ENCODE peak calls at places on chromosomes 1 and 21, in nine cellular contexts. L is GM10248, T is NCI-H510A treated with DMSO at 0.1 percent for 48 hours, W is ovary, N is lung, M is retina, B is ACHN, V is T-cell, C is esophagus squamous epithelium. Z is an unnamed sample.

GRCh38 chr1:229894535-229894934 is 172.5 kb upstream of the GALNT2 start:
- DNase-seq in V (no peak), C (no peak), M (no peak), T (no peak), W (no peak), B (no peak), N (no peak), L (no peak), Z (no peak)

GRCh38 chr1:19128965-19129514 is 81.0 kb downstream of the UBR4 start:
- DNase-seq in C (no peak), W (no peak), L (no peak), N (no peak), B (no peak), V (no peak), M (no peak), T (no peak), Z (no peak)

GRCh38 chr1:202333861-202334260 is 7.9 kb downstream of the UBE2T start:
- DNase-seq in B (no peak), M (no peak), N (no peak), W (no peak), C (no peak), V (no peak), T (no peak), L (no peak), Z (no peak)

GRCh38 chr1:55192093-55192492 is 23.1 kb downstream of the USP24 start:
- DNase-seq in N (no peak), M (no peak), B (no peak), T (no peak), W (no peak), C (no peak), L (no peak), V (no peak), Z (no peak)

GRCh38 chr1:22930235-22930912 is 42.3 kb downstream of the LACTBL1 start:
- DNase-seq in M (peak; percentile 75), N (no peak), W (peak; percentile 56), L (peak; percentile 63), V (no peak), C (no peak), T (no peak), B (peak; percentile 55), Z (peak; percentile 38)

GRCh38 chr1:8259498-8260290 is 58.2 kb upstream of the SLC45A1 start:
- DNase-seq in W (peak; percentile 53), B (peak; percentile 25), V (no peak), N (peak; percentile 84), L (no peak), M (no peak), C (no peak), T (peak; percentile 98), Z (peak; percentile 69)

GRCh38 chr1:221961532-221962292 is 219.8 kb upstream of the DUSP10 start:
- DNase-seq in W (no peak), T (no peak), B (peak; percentile 79), N (peak; percentile 47), L (peak; percentile 34), M (no peak), V (no peak), C (no peak), Z (peak; percentile 54)

GRCh38 chr21:46001821-46002681 is 20.5 kb downstream of the COL6A1 start:
- DNase-seq in L (no peak), T (no peak), B (no peak), W (peak; percentile 56), N (peak; percentile 26), C (no peak), M (no peak), V (no peak), Z (no peak)

GRCh38 chr1:160206421-160207117 is 1.4 kb downstream of the PEA15 start:
- DNase-seq in L (no peak), V (no peak), C (no peak), M (peak; percentile 49), B (peak; percentile 92), W (no peak), T (no peak), N (no peak), Z (peak; percentile 87)

GRCh38 chr1:47262787-47263413 is 30.9 kb upstream of the TAL1 start:
- DNase-seq in B (peak; percentile 64), M (peak; percentile 10), C (no peak), N (peak; percentile 45), L (peak; percentile 53), T (peak; percentile 9), W (no peak), V (peak; percentile 2), Z (peak; percentile 49)

GRCh38 chr1:98028800-98029199 is 108.0 kb upstream of the DPYD start:
- DNase-seq in L (no peak), C (no peak), M (no peak), V (no peak), N (no peak), W (no peak), T (no peak), B (no peak), Z (no peak)

GRCh38 chr21:33058468-33059318 is 11.2 kb upstream of the OLIG1 start:
- DNase-seq in V (no peak), C (no peak), L (no peak), W (no peak), B (no peak), N (no peak), M (no peak), T (peak; percentile 8), Z (no peak)

GRCh38 chr1:225476100-225476511 is 48.3 kb upstream of the LBR start:
- DNase-seq in B (no peak), V (no peak), M (no peak), W (no peak), L (no peak), T (no peak), C (no peak), N (peak; percentile 14), Z (no peak)

GRCh38 chr1:115112496-115113375 is 23.4 kb upstream of the TSPAN2 start:
- DNase-seq in N (peak; percentile 46), W (peak; percentile 50), L (peak; percentile 46), V (peak; percentile 37), T (peak; percentile 24), C (no peak), B (peak; percentile 13), M (peak; percentile 84), Z (no peak)

GRCh38 chr1:245790441-245790840 is 635.7 kb downstream of the KIF26B start:
- DNase-seq in L (no peak), B (no peak), N (no peak), C (no peak), V (no peak), W (no peak), T (no peak), M (no peak), Z (peak; percentile 9)

GRCh38 chr1:209956116-209956515 is 18.1 kb downstream of the SYT14 start:
- DNase-seq in N (no peak), W (no peak), L (no peak), T (no peak), C (no peak), V (no peak), M (no peak), B (no peak), Z (no peak)

GRCh38 chr1:119330062-119330939 is 38.3 kb upstream of the HAO2 start:
- DNase-seq in C (no peak), W (no peak), V (no peak), N (no peak), M (no peak), L (no peak), B (no peak), T (no peak), Z (peak; percentile 15)

GRCh38 chr1:47683402-47683801 is 245.6 kb downstream of the FOXD2 start:
- DNase-seq in W (no peak), V (no peak), C (no peak), M (no peak), N (peak; percentile 13), B (no peak), L (no peak), T (no peak), Z (no peak)

GRCh38 chr1:116394270-116394669 is 21.2 kb downstream of the ATP1A1 start:
- DNase-seq in N (no peak), L (no peak), M (no peak), B (no peak), T (no peak), C (no peak), V (no peak), W (no peak), Z (no peak)

GRCh38 chr1:177849588-177849987 is 120.3 kb downstream of the SEC16B start:
- DNase-seq in B (no peak), L (no peak), V (no peak), T (no peak), W (no peak), M (no peak), C (no peak), N (no peak), Z (no peak)

GRCh38 chr21:44618909-44619308 is 7.0 kb downstream of the KRTAP10-8 start:
- DNase-seq in M (no peak), V (peak; percentile 58), W (no peak), B (no peak), N (no peak), T (no peak), L (no peak), C (no peak), Z (no peak)